ENCODE peak calls at places on chromosomes 2 and 18, in ten cellular contexts. H, X, R, Y, D, W, F, A, B and C are unnamed samples.

GRCh38 chr2:85368921-85369320 is 14.4 kb downstream of the ELMOD3 start:
- DNase-seq in H (no peak), X (no peak), R (no peak), Y (no peak), D (no peak), W (no peak), F (no peak), A (no peak), B (no peak), C (no peak)

GRCh38 chr2:45315881-45316280 is 295.2 kb downstream of the SRBD1 start:
- DNase-seq in H (no peak), X (peak; percentile 84), R (no peak), Y (no peak), D (no peak), W (no peak), F (no peak), A (peak; percentile 93), B (no peak), C (peak; percentile 89)

GRCh38 chr2:112175333-112175732 is 37.1 kb downstream of the FBLN7 start:
- DNase-seq in H (no peak), X (no peak), R (no peak), Y (no peak), D (no peak), W (no peak), F (no peak), A (no peak), B (no peak), C (no peak)

GRCh38 chr2:60483400-60483799 is 70.1 kb downstream of the BCL11A start:
- DNase-seq in H (no peak), X (peak; percentile 94), R (no peak), Y (no peak), D (no peak), W (peak; percentile 29), F (no peak), A (peak; percentile 84), B (no peak), C (peak; percentile 77)

GRCh38 chr2:218883491-218884490 is 3.1 kb downstream of the WNT10A start:
- DNase-seq in H (no peak), X (peak; percentile 25), R (no peak), Y (no peak), D (no peak), W (no peak), F (no peak), A (peak; percentile 66), B (no peak), C (peak; percentile 50)

GRCh38 chr2:16508061-16508851 is 157.4 kb downstream of the CYRIA start:
- DNase-seq in H (peak; percentile 34), X (no peak), R (no peak), Y (peak; percentile 69), D (peak; percentile 68), W (no peak), F (peak; percentile 57), A (peak; percentile 52), B (no peak), C (peak; percentile 24)

GRCh38 chr2:225428360-225428759 is 28.9 kb downstream of the NYAP2 start:
- DNase-seq in H (no peak), X (no peak), R (no peak), Y (no peak), D (no peak), W (no peak), F (no peak), A (no peak), B (no peak), C (no peak)

GRCh38 chr2:7609556-7610323 is 692.5 kb downstream of the RNF144A start:
- DNase-seq in H (no peak), X (no peak), R (no peak), Y (no peak), D (no peak), W (no peak), F (no peak), A (no peak), B (no peak), C (no peak)

GRCh38 chr18:36352384-36352783 is 54.9 kb downstream of the FHOD3 start:
- DNase-seq in H (no peak), X (peak; percentile 94), R (no peak), Y (no peak), D (no peak), W (peak; percentile 82), F (no peak), A (peak; percentile 99), B (no peak), C (peak; percentile 89)

GRCh38 chr2:51000849-51001617 is 30.9 kb downstream of the NRXN1 start:
- DNase-seq in H (no peak), X (no peak), R (no peak), Y (no peak), D (no peak), W (no peak), F (no peak), A (no peak), B (no peak), C (no peak)

GRCh38 chr2:223944704-223945531 is at the start of gene WDFY1:
- DNase-seq in H (peak; percentile 82), X (peak; percentile 89), R (peak; percentile 70), Y (peak; percentile 86), D (peak; percentile 93), W (peak; percentile 72), F (peak; percentile 91), A (peak; percentile 96), B (peak; percentile 59), C (peak; percentile 95)

GRCh38 chr2:1230155-1230893 is 182.9 kb upstream of the TPO start:
- DNase-seq in H (no peak), X (no peak), R (no peak), Y (no peak), D (no peak), W (no peak), F (no peak), A (no peak), B (no peak), C (no peak)

GRCh38 chr18:70190529-70190928 is 15.0 kb downstream of the RTTN start:
- DNase-seq in H (no peak), X (no peak), R (no peak), Y (no peak), D (no peak), W (no peak), F (no peak), A (no peak), B (no peak), C (no peak)